ENCODE peak calls at places on chromosome 3, in seven cellular contexts. H is NCI-H1092; Y is RKO; U is HuH-7; K is stimulated activated CD4-positive, alpha-beta T cell treated with anti-CD3 and anti-CD28 coated beads, Interleukin-4, amount 100 ng/mL, for 1 hour; B is upper lobe of left lung; F is left cardiac atrium. R is an unnamed sample.

GRCh38 chr3:24088782-24089181 is 143.7 kb downstream of the NR1D2 start:
- DNase-seq in H (no peak), Y (peak; percentile 56), U (peak; percentile 62), K (no peak), B (no peak), F (no peak), R (no peak)

GRCh38 chr3:176310641-176311040 is 886.6 kb downstream of the TBL1XR1 start:
- DNase-seq in H (no peak), Y (no peak), U (no peak), K (no peak), B (no peak), F (no peak), R (no peak)

GRCh38 chr3:150132101-150132749 is 161.5 kb upstream of the PFN2 start:
- DNase-seq in H (no peak), Y (peak; percentile 22), U (no peak), K (no peak), B (no peak), F (no peak), R (no peak)

GRCh38 chr3:169173231-169173630 is 490.3 kb downstream of the MECOM start:
- DNase-seq in H (no peak), Y (no peak), U (no peak), K (no peak), B (no peak), F (no peak), R (no peak)

GRCh38 chr3:124514681-124515080 is 215.6 kb upstream of the UMPS start:
- DNase-seq in H (no peak), Y (no peak), U (no peak), K (no peak), B (no peak), F (no peak), R (no peak)

GRCh38 chr3:115986555-115987207 is 363.4 kb downstream of the GAP43 start:
- DNase-seq in H (no peak), Y (peak; percentile 60), U (peak; percentile 32), K (no peak), B (no peak), F (no peak), R (no peak)

GRCh38 chr3:180330440-180330839 is 271.5 kb upstream of the TTC14 start:
- DNase-seq in H (no peak), Y (no peak), U (no peak), K (no peak), B (no peak), F (no peak), R (no peak)

GRCh38 chr3:158539414-158540014 is 31.5 kb upstream of the MLF1 start:
- DNase-seq in H (peak; percentile 2), Y (peak; percentile 68), U (no peak), K (peak; percentile 37), B (no peak), F (no peak), R (peak; percentile 39)

GRCh38 chr3:62525276-62525675 is 151.9 kb upstream of the FEZF2 start:
- DNase-seq in H (no peak), Y (peak; percentile 12), U (no peak), K (no peak), B (no peak), F (no peak), R (no peak)

GRCh38 chr3:165196577-165197561 is 685 bp upstream of the SLITRK3 start:
- DNase-seq in H (peak; percentile 28), Y (no peak), U (no peak), K (no peak), B (peak; percentile 80), F (no peak), R (no peak)